ENCODE peak calls at places on chromosomes 7 and 10, in five cellular contexts. Y is left ventricle myocardium superior, J is ACHN, N is fibroblast of lung, A is cardiac muscle cell. D is an unnamed sample.

GRCh38 chr10:4765428-4765827 is 60.6 kb upstream of the AKR1E2 start:
- DNase-seq in Y (no peak), J (no peak), N (peak; percentile 60), A (no peak), D (peak; percentile 26)

GRCh38 chr10:8278099-8278498 is 223.6 kb downstream of the GATA3 start:
- DNase-seq in J (no peak), Y (no peak), N (no peak), A (no peak), D (no peak)

GRCh38 chr10:15703167-15703880 is 16.4 kb downstream of the ITGA8 start:
- DNase-seq in J (no peak), A (peak; percentile 17), N (no peak), Y (no peak), D (peak; percentile 49)

GRCh38 chr10:101841826-101842225 is 1.8 kb downstream of the KCNIP2 start:
- DNase-seq in N (no peak), A (no peak), Y (no peak), J (no peak), D (no peak)

GRCh38 chr10:6669269-6669859 is 89.3 kb upstream of the PRKCQ start:
- DNase-seq in A (peak; percentile 73), Y (no peak), J (peak; percentile 44), N (peak; percentile 43), D (peak; percentile 75)

GRCh38 chr7:130356760-130357611 is 12.4 kb downstream of the CPA5 start:
- DNase-seq in A (peak; percentile 88), Y (peak; percentile 49), N (peak; percentile 94), J (peak; percentile 89), D (no peak)

GRCh38 chr10:60359066-60359465 is 30.6 kb downstream of the ANK3 start:
- DNase-seq in A (no peak), N (no peak), Y (no peak), J (no peak), D (no peak)

GRCh38 chr7:150955519-150956394 is 22.4 kb downstream of the KCNH2 start:
- DNase-seq in Y (peak; percentile 82), J (no peak), A (no peak), N (peak; percentile 56), D (no peak)

GRCh38 chr7:83155407-83155806 is 7.3 kb downstream of the PCLO start:
- DNase-seq in A (no peak), Y (no peak), N (no peak), J (no peak), D (no peak)

GRCh38 chr10:124497196-124497990 is 35.8 kb downstream of the LHPP start:
- DNase-seq in J (no peak), N (no peak), Y (peak; percentile 76), A (no peak), D (no peak)

GRCh38 chr7:926061-927030 is 28.1 kb downstream of the ADAP1 start:
- DNase-seq in A (no peak), Y (peak; percentile 30), J (no peak), N (no peak), D (no peak)